ENCODE peak calls at places on chromosomes 7 and 10, in nine cellular contexts. One of them, this sample, is unnamed.

GRCh38 chr10:52451817-52452216 is 137.7 kb downstream of the DKK1 start:
- DNase-seq in HCEC 1CT: peak
- DNase-seq in caudate nucleus: no peak
- DNase-seq in testis: no peak
- DNase-seq in Calu3: no peak
- DNase-seq in activated CD4-positive, alpha-beta T cell treated with anti-CD3 and anti-CD28 coated beads, Interleukin-2, amount 50 U/mL, for 1 hour: no peak
- DNase-seq in heart left ventricle: no peak
- DNase-seq in OCI-LY7: no peak
- DNase-seq in T-helper 2 cell: no peak
- DNase-seq in this sample: peak

GRCh38 chr10:31399631-31400030 is 80.6 kb downstream of the ZEB1 start:
- DNase-seq in HCEC 1CT: no peak
- DNase-seq in caudate nucleus: peak
- DNase-seq in testis: no peak
- DNase-seq in Calu3: no peak
- DNase-seq in activated CD4-positive, alpha-beta T cell treated with anti-CD3 and anti-CD28 coated beads, Interleukin-2, amount 50 U/mL, for 1 hour: no peak
- DNase-seq in heart left ventricle: peak
- DNase-seq in OCI-LY7: no peak
- DNase-seq in T-helper 2 cell: no peak
- DNase-seq in this sample: no peak

GRCh38 chr7:16603633-16604032 is 41.9 kb downstream of the ANKMY2 start:
- DNase-seq in HCEC 1CT: no peak
- DNase-seq in caudate nucleus: no peak
- DNase-seq in testis: no peak
- DNase-seq in Calu3: peak
- DNase-seq in activated CD4-positive, alpha-beta T cell treated with anti-CD3 and anti-CD28 coated beads, Interleukin-2, amount 50 U/mL, for 1 hour: no peak
- DNase-seq in heart left ventricle: no peak
- DNase-seq in OCI-LY7: no peak
- DNase-seq in T-helper 2 cell: peak
- DNase-seq in this sample: no peak

GRCh38 chr7:92723205-92723604 is 113.2 kb downstream of the CDK6 start:
- DNase-seq in HCEC 1CT: peak
- DNase-seq in caudate nucleus: no peak
- DNase-seq in testis: no peak
- DNase-seq in Calu3: no peak
- DNase-seq in activated CD4-positive, alpha-beta T cell treated with anti-CD3 and anti-CD28 coated beads, Interleukin-2, amount 50 U/mL, for 1 hour: no peak
- DNase-seq in heart left ventricle: no peak
- DNase-seq in OCI-LY7: no peak
- DNase-seq in T-helper 2 cell: no peak
- DNase-seq in this sample: peak

GRCh38 chr10:78849115-78849514 is 219.7 kb upstream of the ZMIZ1 start:
- DNase-seq in HCEC 1CT: no peak
- DNase-seq in caudate nucleus: no peak
- DNase-seq in testis: no peak
- DNase-seq in Calu3: no peak
- DNase-seq in activated CD4-positive, alpha-beta T cell treated with anti-CD3 and anti-CD28 coated beads, Interleukin-2, amount 50 U/mL, for 1 hour: no peak
- DNase-seq in heart left ventricle: no peak
- DNase-seq in OCI-LY7: no peak
- DNase-seq in T-helper 2 cell: no peak
- DNase-seq in this sample: no peak

GRCh38 chr10:111142082-111142481 is 65.3 kb downstream of the ADRA2A start:
- DNase-seq in HCEC 1CT: no peak
- DNase-seq in caudate nucleus: no peak
- DNase-seq in testis: no peak
- DNase-seq in Calu3: no peak
- DNase-seq in activated CD4-positive, alpha-beta T cell treated with anti-CD3 and anti-CD28 coated beads, Interleukin-2, amount 50 U/mL, for 1 hour: no peak
- DNase-seq in heart left ventricle: no peak
- DNase-seq in OCI-LY7: no peak
- DNase-seq in T-helper 2 cell: no peak
- DNase-seq in this sample: no peak

GRCh38 chr7:151893405-151893923 is 16.5 kb upstream of the PRKAG2 start:
- DNase-seq in HCEC 1CT: no peak
- DNase-seq in caudate nucleus: no peak
- DNase-seq in testis: no peak
- DNase-seq in Calu3: no peak
- DNase-seq in activated CD4-positive, alpha-beta T cell treated with anti-CD3 and anti-CD28 coated beads, Interleukin-2, amount 50 U/mL, for 1 hour: no peak
- DNase-seq in heart left ventricle: no peak
- DNase-seq in OCI-LY7: no peak
- DNase-seq in T-helper 2 cell: no peak
- DNase-seq in this sample: no peak

GRCh38 chr10:10816453-10816852 is 201.2 kb upstream of the CELF2 start:
- DNase-seq in HCEC 1CT: peak
- DNase-seq in caudate nucleus: no peak
- DNase-seq in testis: no peak
- DNase-seq in Calu3: no peak
- DNase-seq in activated CD4-positive, alpha-beta T cell treated with anti-CD3 and anti-CD28 coated beads, Interleukin-2, amount 50 U/mL, for 1 hour: no peak
- DNase-seq in heart left ventricle: no peak
- DNase-seq in OCI-LY7: no peak
- DNase-seq in T-helper 2 cell: no peak
- DNase-seq in this sample: peak